ENCODE peak calls at places on chromosomes 11 and 22, in ten cellular contexts. One of them, this sample, is unnamed.
A peak's percentile ranks its signal among the peaks of the same experiment; 100 is the strongest.

GRCh38 chr22:36239401-36240171 is at the start of gene APOL2:
- DNase-seq in OCI-LY7: peak; percentile 93
- DNase-seq in fibroblast of lung: peak; percentile 95
- DNase-seq in A549: peak; percentile 85
- DNase-seq in GM12865: peak; percentile 92
- DNase-seq in H1: peak; percentile 83
- DNase-seq in CD8-positive, alpha-beta T cell: peak; percentile 87
- DNase-seq in osteocyte: peak; percentile 96
- DNase-seq in H9: peak; percentile 96
- DNase-seq in cardiac muscle cell: peak; percentile 90
- DNase-seq in this sample: peak; percentile 72

GRCh38 chr11:74072721-74073120 is 63.8 kb upstream of the UCP3 start:
- DNase-seq in OCI-LY7: no peak
- DNase-seq in H1: no peak
- DNase-seq in fibroblast of lung: no peak
- DNase-seq in osteocyte: no peak
- DNase-seq in H9: no peak
- DNase-seq in CD8-positive, alpha-beta T cell: no peak
- DNase-seq in A549: no peak
- DNase-seq in GM12865: no peak
- DNase-seq in cardiac muscle cell: no peak
- DNase-seq in this sample: no peak

GRCh38 chr11:1293619-1294015 is 15.8 kb downstream of the TOLLIP start:
- DNase-seq in fibroblast of lung: no peak
- DNase-seq in CD8-positive, alpha-beta T cell: no peak
- DNase-seq in osteocyte: no peak
- DNase-seq in H1: no peak
- DNase-seq in OCI-LY7: no peak
- DNase-seq in H9: no peak
- DNase-seq in GM12865: peak; percentile 16
- DNase-seq in A549: peak; percentile 53
- DNase-seq in cardiac muscle cell: no peak
- DNase-seq in this sample: no peak

GRCh38 chr11:95284057-95285052 is 53.4 kb upstream of the SESN3 start:
- DNase-seq in GM12865: no peak
- DNase-seq in fibroblast of lung: no peak
- DNase-seq in osteocyte: no peak
- DNase-seq in H1: no peak
- DNase-seq in OCI-LY7: no peak
- DNase-seq in H9: no peak
- DNase-seq in CD8-positive, alpha-beta T cell: no peak
- DNase-seq in A549: no peak
- DNase-seq in cardiac muscle cell: no peak
- DNase-seq in this sample: no peak

GRCh38 chr11:4134844-4135243 is 40.2 kb downstream of the RRM1 start:
- DNase-seq in cardiac muscle cell: no peak
- DNase-seq in OCI-LY7: no peak
- DNase-seq in H1: no peak
- DNase-seq in fibroblast of lung: peak; percentile 18
- DNase-seq in A549: peak; percentile 65
- DNase-seq in CD8-positive, alpha-beta T cell: no peak
- DNase-seq in GM12865: no peak
- DNase-seq in H9: no peak
- DNase-seq in osteocyte: no peak
- DNase-seq in this sample: no peak

GRCh38 chr22:17788023-17788330 is 13.7 kb upstream of the BID start:
- DNase-seq in GM12865: no peak
- DNase-seq in A549: no peak
- DNase-seq in fibroblast of lung: no peak
- DNase-seq in H1: no peak
- DNase-seq in CD8-positive, alpha-beta T cell: no peak
- DNase-seq in osteocyte: no peak
- DNase-seq in OCI-LY7: no peak
- DNase-seq in cardiac muscle cell: no peak
- DNase-seq in H9: no peak
- DNase-seq in this sample: no peak

GRCh38 chr22:28728621-28729313 is 12.9 kb downstream of the CHEK2 start:
- DNase-seq in fibroblast of lung: no peak
- DNase-seq in OCI-LY7: no peak
- DNase-seq in osteocyte: no peak
- DNase-seq in A549: no peak
- DNase-seq in H1: no peak
- DNase-seq in H9: no peak
- DNase-seq in CD8-positive, alpha-beta T cell: no peak
- DNase-seq in GM12865: no peak
- DNase-seq in cardiac muscle cell: no peak
- DNase-seq in this sample: no peak

GRCh38 chr11:119108151-119108856 is 1.2 kb downstream of the C2CD2L start:
- DNase-seq in A549: no peak
- DNase-seq in cardiac muscle cell: no peak
- DNase-seq in H1: peak; percentile 63
- DNase-seq in GM12865: peak; percentile 58
- DNase-seq in osteocyte: no peak
- DNase-seq in fibroblast of lung: no peak
- DNase-seq in OCI-LY7: peak; percentile 71
- DNase-seq in H9: peak; percentile 58
- DNase-seq in CD8-positive, alpha-beta T cell: peak; percentile 39
- DNase-seq in this sample: no peak

GRCh38 chr11:58658553-58659080 is 36.2 kb downstream of the CNTF start:
- DNase-seq in GM12865: no peak
- DNase-seq in CD8-positive, alpha-beta T cell: no peak
- DNase-seq in H9: no peak
- DNase-seq in fibroblast of lung: no peak
- DNase-seq in osteocyte: no peak
- DNase-seq in cardiac muscle cell: no peak
- DNase-seq in A549: no peak
- DNase-seq in OCI-LY7: no peak
- DNase-seq in H1: no peak
- DNase-seq in this sample: no peak

GRCh38 chr11:79809487-79809886 is 368.7 kb upstream of the TENM4 start:
- DNase-seq in osteocyte: no peak
- DNase-seq in H1: no peak
- DNase-seq in fibroblast of lung: no peak
- DNase-seq in cardiac muscle cell: peak; percentile 75
- DNase-seq in CD8-positive, alpha-beta T cell: no peak
- DNase-seq in GM12865: no peak
- DNase-seq in A549: no peak
- DNase-seq in H9: no peak
- DNase-seq in OCI-LY7: no peak
- DNase-seq in this sample: no peak

GRCh38 chr11:33633251-33634003 is 67.2 kb downstream of the C11orf91 start:
- DNase-seq in CD8-positive, alpha-beta T cell: no peak
- DNase-seq in fibroblast of lung: peak; percentile 29
- DNase-seq in H1: no peak
- DNase-seq in A549: peak; percentile 94
- DNase-seq in GM12865: no peak
- DNase-seq in H9: peak; percentile 44
- DNase-seq in cardiac muscle cell: no peak
- DNase-seq in OCI-LY7: no peak
- DNase-seq in osteocyte: peak; percentile 53
- DNase-seq in this sample: no peak

GRCh38 chr11:116730568-116730967 is 42.2 kb downstream of the BUD13 start:
- DNase-seq in GM12865: no peak
- DNase-seq in osteocyte: no peak
- DNase-seq in OCI-LY7: no peak
- DNase-seq in cardiac muscle cell: no peak
- DNase-seq in A549: no peak
- DNase-seq in fibroblast of lung: peak; percentile 16
- DNase-seq in CD8-positive, alpha-beta T cell: no peak
- DNase-seq in H9: no peak
- DNase-seq in H1: no peak
- DNase-seq in this sample: no peak

GRCh38 chr11:116731821-116732739 is 40.7 kb downstream of the BUD13 start:
- DNase-seq in H9: peak; percentile 71
- DNase-seq in H1: peak; percentile 71
- DNase-seq in cardiac muscle cell: peak; percentile 24
- DNase-seq in fibroblast of lung: no peak
- DNase-seq in GM12865: no peak
- DNase-seq in CD8-positive, alpha-beta T cell: no peak
- DNase-seq in osteocyte: no peak
- DNase-seq in A549: no peak
- DNase-seq in OCI-LY7: no peak
- DNase-seq in this sample: no peak

GRCh38 chr11:116729501-116730240 is 43.1 kb downstream of the BUD13 start:
- DNase-seq in GM12865: no peak
- DNase-seq in CD8-positive, alpha-beta T cell: no peak
- DNase-seq in cardiac muscle cell: no peak
- DNase-seq in A549: no peak
- DNase-seq in H1: no peak
- DNase-seq in H9: no peak
- DNase-seq in OCI-LY7: no peak
- DNase-seq in osteocyte: no peak
- DNase-seq in fibroblast of lung: no peak
- DNase-seq in this sample: no peak

GRCh38 chr11:116730241-116730561 is 42.6 kb downstream of the BUD13 start:
- DNase-seq in GM12865: no peak
- DNase-seq in fibroblast of lung: no peak
- DNase-seq in OCI-LY7: no peak
- DNase-seq in CD8-positive, alpha-beta T cell: no peak
- DNase-seq in A549: no peak
- DNase-seq in H1: no peak
- DNase-seq in H9: no peak
- DNase-seq in cardiac muscle cell: no peak
- DNase-seq in osteocyte: no peak
- DNase-seq in this sample: no peak

GRCh38 chr11:116731097-116731761 is 41.6 kb downstream of the BUD13 start:
- DNase-seq in fibroblast of lung: peak; percentile 35
- DNase-seq in H1: peak; percentile 77
- DNase-seq in CD8-positive, alpha-beta T cell: no peak
- DNase-seq in cardiac muscle cell: peak; percentile 81
- DNase-seq in A549: no peak
- DNase-seq in GM12865: no peak
- DNase-seq in H9: peak; percentile 82
- DNase-seq in OCI-LY7: no peak
- DNase-seq in osteocyte: peak; percentile 89
- DNase-seq in this sample: no peak
- TF ChIP-seq CTCF in fibroblast of lung: no peak
- TF ChIP-seq CTCF in H1: peak; percentile 58
- TF ChIP-seq CTCF in CD8-positive, alpha-beta T cell: no peak
- TF ChIP-seq CTCF in cardiac muscle cell: no peak
- TF ChIP-seq CTCF in A549: no peak
- TF ChIP-seq CTCF in GM12865: no peak
- TF ChIP-seq CTCF in H9: peak; percentile 28
- TF ChIP-seq CTCF in OCI-LY7: no peak
- TF ChIP-seq CTCF in osteocyte: peak; percentile 21
- TF ChIP-seq CTCF in this sample: no peak

GRCh38 chr22:45082795-45083194 is 73.0 kb upstream of the PHF21B start:
- DNase-seq in H1: peak; percentile 81
- DNase-seq in H9: peak; percentile 78
- DNase-seq in osteocyte: no peak
- DNase-seq in OCI-LY7: no peak
- DNase-seq in CD8-positive, alpha-beta T cell: no peak
- DNase-seq in cardiac muscle cell: no peak
- DNase-seq in fibroblast of lung: no peak
- DNase-seq in GM12865: no peak
- DNase-seq in A549: peak; percentile 37
- DNase-seq in this sample: no peak
- TF ChIP-seq CTCF in H1: peak; percentile 92
- TF ChIP-seq CTCF in H9: peak; percentile 83
- TF ChIP-seq CTCF in osteocyte: peak; percentile 30
- TF ChIP-seq CTCF in OCI-LY7: peak; percentile 32
- TF ChIP-seq CTCF in CD8-positive, alpha-beta T cell: no peak
- TF ChIP-seq CTCF in cardiac muscle cell: peak; percentile 31
- TF ChIP-seq CTCF in fibroblast of lung: no peak
- TF ChIP-seq CTCF in GM12865: peak; percentile 20
- TF ChIP-seq CTCF in A549: peak; percentile 49
- TF ChIP-seq CTCF in this sample: no peak

DNA sequence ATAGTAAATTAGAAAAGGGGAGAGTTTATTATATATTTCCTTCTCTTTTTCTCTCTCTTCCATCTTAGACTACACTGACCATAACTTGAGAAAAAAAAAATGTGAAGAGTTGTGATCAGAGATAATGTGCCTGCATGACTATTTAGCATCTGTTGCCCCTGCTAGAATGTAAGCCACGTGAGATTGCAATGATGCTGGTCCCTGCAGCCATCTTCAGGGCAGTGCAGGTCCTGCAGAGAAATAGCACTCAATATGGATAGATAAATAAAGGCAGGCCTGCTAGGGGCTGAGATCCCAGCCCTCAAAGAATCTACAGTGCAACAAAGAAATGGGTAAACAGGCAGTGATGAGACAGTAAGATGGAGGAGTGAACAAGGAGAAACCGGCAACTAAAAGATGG is 7.8 kb upstream of the DKK3 start:
- DNase-seq in GM12865: no peak
- DNase-seq in OCI-LY7: no peak
- DNase-seq in A549: peak; percentile 17
- DNase-seq in H9: no peak
- DNase-seq in CD8-positive, alpha-beta T cell: no peak
- DNase-seq in H1: no peak
- DNase-seq in cardiac muscle cell: no peak
- DNase-seq in osteocyte: no peak
- DNase-seq in fibroblast of lung: no peak
- DNase-seq in this sample: no peak
- TF ChIP-seq CTCF in GM12865: no peak
- TF ChIP-seq CTCF in OCI-LY7: no peak
- TF ChIP-seq CTCF in A549: no peak
- TF ChIP-seq CTCF in H9: no peak
- TF ChIP-seq CTCF in CD8-positive, alpha-beta T cell: no peak
- TF ChIP-seq CTCF in H1: no peak
- TF ChIP-seq CTCF in cardiac muscle cell: no peak
- TF ChIP-seq CTCF in osteocyte: peak; percentile 11
- TF ChIP-seq CTCF in fibroblast of lung: peak; percentile 19
- TF ChIP-seq CTCF in this sample: no peak

GRCh38 chr22:49101225-49101624 is 726.4 kb downstream of the BRD1 start:
- DNase-seq in OCI-LY7: no peak
- DNase-seq in GM12865: no peak
- DNase-seq in H1: no peak
- DNase-seq in A549: no peak
- DNase-seq in osteocyte: no peak
- DNase-seq in CD8-positive, alpha-beta T cell: no peak
- DNase-seq in fibroblast of lung: no peak
- DNase-seq in cardiac muscle cell: no peak
- DNase-seq in H9: no peak
- DNase-seq in this sample: no peak

GRCh38 chr22:49101873-49102272 is 725.8 kb downstream of the BRD1 start:
- DNase-seq in A549: no peak
- DNase-seq in OCI-LY7: no peak
- DNase-seq in cardiac muscle cell: no peak
- DNase-seq in H1: no peak
- DNase-seq in GM12865: no peak
- DNase-seq in CD8-positive, alpha-beta T cell: no peak
- DNase-seq in H9: no peak
- DNase-seq in osteocyte: no peak
- DNase-seq in fibroblast of lung: no peak
- DNase-seq in this sample: no peak

GRCh38 chr22:49100764-49101163 is 726.9 kb downstream of the BRD1 start:
- DNase-seq in H1: no peak
- DNase-seq in cardiac muscle cell: no peak
- DNase-seq in fibroblast of lung: no peak
- DNase-seq in osteocyte: no peak
- DNase-seq in CD8-positive, alpha-beta T cell: no peak
- DNase-seq in A549: no peak
- DNase-seq in H9: no peak
- DNase-seq in GM12865: no peak
- DNase-seq in OCI-LY7: no peak
- DNase-seq in this sample: no peak

GRCh38 chr22:49103314-49104052 is 724.2 kb downstream of the BRD1 start:
- DNase-seq in GM12865: no peak
- DNase-seq in cardiac muscle cell: no peak
- DNase-seq in fibroblast of lung: no peak
- DNase-seq in H1: no peak
- DNase-seq in CD8-positive, alpha-beta T cell: no peak
- DNase-seq in osteocyte: no peak
- DNase-seq in A549: no peak
- DNase-seq in H9: no peak
- DNase-seq in OCI-LY7: no peak
- DNase-seq in this sample: no peak

GRCh38 chr22:49102367-49102766 is 725.3 kb downstream of the BRD1 start:
- DNase-seq in CD8-positive, alpha-beta T cell: no peak
- DNase-seq in A549: no peak
- DNase-seq in H1: no peak
- DNase-seq in OCI-LY7: no peak
- DNase-seq in cardiac muscle cell: no peak
- DNase-seq in GM12865: no peak
- DNase-seq in fibroblast of lung: no peak
- DNase-seq in H9: no peak
- DNase-seq in osteocyte: no peak
- DNase-seq in this sample: no peak
- TF ChIP-seq CTCF in CD8-positive, alpha-beta T cell: no peak
- TF ChIP-seq CTCF in A549: no peak
- TF ChIP-seq CTCF in H1: no peak
- TF ChIP-seq CTCF in OCI-LY7: no peak
- TF ChIP-seq CTCF in cardiac muscle cell: no peak
- TF ChIP-seq CTCF in GM12865: no peak
- TF ChIP-seq CTCF in fibroblast of lung: no peak
- TF ChIP-seq CTCF in H9: no peak
- TF ChIP-seq CTCF in osteocyte: no peak
- TF ChIP-seq CTCF in this sample: no peak